ENCODE peak calls at places on chromosomes 16 and 17, in six cellular contexts. H is H1, L is lung microvascular endothelial cell, Z is cardiac septum, I is glutamatergic neuron, R is natural killer cell. M is an unnamed sample.

GRCh38 chr17:27578718-27579085 is 52.3 kb upstream of the LGALS9 start:
- DNase-seq in Z (no peak), H (no peak), R (no peak), L (no peak), I (no peak), M (no peak)

GRCh38 chr16:16014329-16015224 is 65.2 kb downstream of the ABCC1 start:
- DNase-seq in I (peak), L (peak), H (no peak), R (no peak), Z (no peak), M (no peak)

GRCh38 chr16:85728879-85729278 is 22.0 kb downstream of the C16orf74 start:
- DNase-seq in Z (no peak), R (no peak), H (no peak), L (no peak), I (no peak), M (no peak)

GRCh38 chr16:57042157-57043111 is 49.9 kb upstream of the CPNE2 start:
- DNase-seq in R (peak), H (no peak), L (no peak), I (no peak), Z (peak), M (no peak)

GRCh38 chr16:50152386-50152806 is 710 bp upstream of the TENT4B start:
- DNase-seq in H (peak), I (peak), R (peak), L (peak), Z (peak), M (no peak)

GRCh38 chr17:79949646-79950292 is 85.9 kb downstream of the TBC1D16 start:
- DNase-seq in I (peak), H (peak), R (no peak), L (no peak), Z (peak), M (no peak)

GRCh38 chr16:253833-254232 is 19.2 kb downstream of the FAM234A start:
- DNase-seq in L (no peak), H (no peak), R (no peak), Z (no peak), I (no peak), M (no peak)

GRCh38 chr16:68993885-68994284 is 111.6 kb upstream of the HAS3 start:
- DNase-seq in H (no peak), L (peak), Z (no peak), I (no peak), R (no peak), M (no peak)

GRCh38 chr17:47879028-47879585 is 16.9 kb upstream of the SP2 start:
- DNase-seq in R (no peak), Z (no peak), H (no peak), I (no peak), L (no peak), M (no peak)

GRCh38 chr16:1572664-1573063 is 39.2 kb downstream of the TMEM204 start:
- DNase-seq in Z (no peak), I (no peak), R (no peak), L (no peak), H (no peak), M (no peak)

GRCh38 chr16:57357330-57358151 is 1.0 kb upstream of the CCL22 start:
- DNase-seq in H (no peak), L (no peak), Z (peak), I (no peak), R (no peak), M (no peak)

GRCh38 chr16:73049051-73049910 is 1.4 kb upstream of the ZFHX3 start:
- DNase-seq in I (no peak), H (no peak), Z (peak), L (no peak), R (no peak), M (peak)